ENCODE peak calls at places on chromosome 1, in eight cellular contexts. I is PC-3, D is IMR-90, R is fibroblast of lung, E is tibial nerve, W is astrocyte, V is breast epithelium, T is mesendoderm. A is an unnamed sample.
A peak's percentile ranks its signal among the peaks of the same experiment; 100 is the strongest.

GRCh38 chr1:204520834-204521709 is 4.9 kb downstream of the MDM4 start:
- DNase-seq in I (no peak), D (peak; percentile 90), R (peak; percentile 49), E (no peak), W (peak; percentile 83), V (no peak), T (no peak), A (no peak)

GRCh38 chr1:210417881-210418280 is 89.2 kb downstream of the HHAT start:
- DNase-seq in I (no peak), D (no peak), R (no peak), E (no peak), W (no peak), V (no peak), T (no peak), A (no peak)

GRCh38 chr1:27349784-27350672 is 8.2 kb downstream of the SYTL1 start:
- DNase-seq in I (peak; percentile 79), D (peak; percentile 60), R (peak; percentile 60), E (no peak), W (peak; percentile 66), V (peak; percentile 51), T (peak; percentile 91), A (peak; percentile 10)

GRCh38 chr1:155005076-155005971 is 2.7 kb downstream of the ZBTB7B start:
- DNase-seq in I (peak; percentile 90), D (no peak), R (peak; percentile 37), E (peak; percentile 58), W (no peak), V (peak; percentile 62), T (no peak), A (no peak)

GRCh38 chr1:182433580-182433979 is 16.4 kb upstream of the RGSL1 start:
- DNase-seq in I (no peak), D (no peak), R (no peak), E (no peak), W (no peak), V (no peak), T (no peak), A (no peak)

GRCh38 chr1:154276797-154277196 is 4.4 kb downstream of the HAX1 start:
- DNase-seq in I (no peak), D (no peak), R (no peak), E (no peak), W (no peak), V (no peak), T (peak; percentile 34), A (no peak)

GRCh38 chr1:206505702-206506375 is 1.5 kb upstream of the RASSF5 start:
- DNase-seq in I (peak; percentile 74), D (peak; percentile 54), R (peak; percentile 56), E (no peak), W (peak; percentile 64), V (no peak), T (peak; percentile 41), A (no peak)

GRCh38 chr1:13766906-13767564 is 67.0 kb downstream of the PRDM2 start:
- DNase-seq in I (peak; percentile 93), D (peak; percentile 86), R (peak; percentile 84), E (no peak), W (peak; percentile 71), V (no peak), T (no peak), A (peak; percentile 84)

GRCh38 chr1:214280386-214281029 is 451 bp upstream of the SMYD2 start:
- DNase-seq in I (peak; percentile 59), D (peak; percentile 37), R (peak; percentile 39), E (peak; percentile 27), W (peak; percentile 43), V (no peak), T (peak; percentile 89), A (no peak)

GRCh38 chr1:228440761-228441500 is 24.3 kb upstream of the TRIM17 start:
- DNase-seq in I (no peak), D (no peak), R (no peak), E (no peak), W (no peak), V (no peak), T (no peak), A (no peak)

GRCh38 chr1:62508187-62508758 is 71.4 kb downstream of the USP1 start:
- DNase-seq in I (peak; percentile 53), D (peak; percentile 65), R (peak; percentile 76), E (peak; percentile 56), W (peak; percentile 26), V (no peak), T (peak; percentile 39), A (peak; percentile 16)

GRCh38 chr1:155177918-155178281 is 4.3 kb downstream of the TRIM46 start:
- DNase-seq in I (no peak), D (no peak), R (no peak), E (peak; percentile 4), W (no peak), V (no peak), T (no peak), A (no peak)

GRCh38 chr1:212514056-212514614 is 81.4 kb downstream of the NENF start:
- DNase-seq in I (peak; percentile 95), D (peak; percentile 65), R (peak; percentile 29), E (peak; percentile 25), W (peak; percentile 58), V (no peak), T (peak; percentile 84), A (no peak)

GRCh38 chr1:17984510-17985085 is 123.0 kb upstream of the IGSF21 start:
- DNase-seq in I (peak; percentile 32), D (no peak), R (no peak), E (peak; percentile 25), W (peak; percentile 1), V (no peak), T (peak; percentile 61), A (no peak)
- H3K4me3 ChIP-seq in I (no peak overlapping the region), D (no peak overlapping the region), R (no peak overlapping the region), E (no peak overlapping the region), W (no peak overlapping the region), V (no peak overlapping the region), T (no peak overlapping the region), A (no peak overlapping the region)

GRCh38 chr1:20896824-20897223 is 109.7 kb upstream of the HP1BP3 start:
- DNase-seq in I (peak; percentile 91), D (no peak), R (peak; percentile 8), E (no peak), W (peak; percentile 71), V (no peak), T (no peak), A (no peak)
- H3K36me3 ChIP-seq in I (peaks cover 13% of the 10 kb centered on the region), D (peaks cover 24% of the 10 kb centered on the region), R (no peaks in the 10 kb centered on the region), E (peaks cover 31% of the 10 kb centered on the region), W (peaks cover 15% of the 10 kb centered on the region), V (no peaks in the 10 kb centered on the region), T (peaks cover 4% of the 10 kb centered on the region), A (peaks cover 10% of the 10 kb centered on the region)

GRCh38 chr1:79472067-79472656 is 465.6 kb upstream of the ADGRL4 start:
- DNase-seq in I (no peak), D (no peak), R (no peak), E (no peak), W (no peak), V (no peak), T (no peak), A (no peak)

DNA sequence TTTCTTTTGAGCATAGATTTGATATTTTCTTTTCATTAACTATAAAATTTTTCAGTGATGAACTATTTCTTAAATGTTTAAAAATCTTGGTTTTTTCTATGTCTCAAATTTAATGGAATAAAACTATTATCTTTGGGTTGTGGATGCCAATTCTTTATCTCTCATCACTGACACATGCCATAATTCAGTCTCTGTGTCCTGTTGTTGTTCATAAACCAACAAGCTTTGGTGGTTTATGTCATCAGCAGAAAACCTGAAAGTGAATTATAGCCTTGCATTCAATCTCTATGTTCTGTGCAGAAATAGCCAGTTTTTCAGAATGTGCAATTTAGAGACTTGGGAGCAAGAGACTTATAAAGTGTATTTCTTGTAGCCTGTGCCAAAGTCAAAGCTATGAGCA is 462.6 kb upstream of the ADGRL4 start:
- DNase-seq in I (no peak), D (no peak), R (no peak), E (no peak), W (no peak), V (no peak), T (no peak), A (no peak)
- H3K4me3 ChIP-seq in I (no peak overlapping the region), D (no peak overlapping the region), R (no peak overlapping the region), E (no peak overlapping the region), W (no peak overlapping the region), V (no peak overlapping the region), T (no peak overlapping the region), A (no peak overlapping the region)

GRCh38 chr1:218394416-218394815 is 49.3 kb downstream of the TGFB2 start:
- DNase-seq in I (no peak), D (no peak), R (no peak), E (no peak), W (no peak), V (no peak), T (no peak), A (no peak)
- H3K36me3 ChIP-seq in I (peaks cover 24% of the 10 kb centered on the region), D (no peaks in the 10 kb centered on the region), R (no peaks in the 10 kb centered on the region), E (no peaks in the 10 kb centered on the region), W (peaks cover 4% of the 10 kb centered on the region), V (no peaks in the 10 kb centered on the region), T (no peaks in the 10 kb centered on the region), A (no peaks in the 10 kb centered on the region)